ENCODE peak calls at places on chromosomes 13 and 19, in five cellular contexts. One of them, this sample, is unnamed.

GRCh38 chr13:63731896-63732295 is 2316.2 kb upstream of the PCDH20 start:
- DNase-seq in D721Med: no peak
- DNase-seq in GM20000: no peak
- DNase-seq in astrocyte: no peak
- DNase-seq in psoas muscle: no peak
- DNase-seq in this sample: no peak

GRCh38 chr19:55640043-55640576 is 692 bp upstream of the ZNF580 start:
- DNase-seq in D721Med: no peak
- DNase-seq in GM20000: peak; percentile 73
- DNase-seq in astrocyte: peak; percentile 61
- DNase-seq in psoas muscle: peak; percentile 78
- DNase-seq in this sample: peak; percentile 60

GRCh38 chr13:80116107-80116506 is 224.8 kb downstream of the SPRY2 start:
- DNase-seq in psoas muscle: no peak
- DNase-seq in D721Med: no peak
- DNase-seq in GM20000: no peak
- DNase-seq in astrocyte: peak; percentile 82
- DNase-seq in this sample: no peak

GRCh38 chr13:106205871-106206270 is 329.6 kb downstream of the EFNB2 start:
- DNase-seq in psoas muscle: no peak
- DNase-seq in GM20000: no peak
- DNase-seq in D721Med: no peak
- DNase-seq in astrocyte: no peak
- DNase-seq in this sample: no peak

GRCh38 chr13:23866420-23867026 is 22.7 kb downstream of the MIPEP start:
- DNase-seq in D721Med: no peak
- DNase-seq in GM20000: no peak
- DNase-seq in psoas muscle: no peak
- DNase-seq in astrocyte: peak; percentile 8
- DNase-seq in this sample: no peak

GRCh38 chr19:38267780-38268430 is 3.5 kb downstream of the SPINT2 start:
- DNase-seq in GM20000: no peak
- DNase-seq in astrocyte: no peak
- DNase-seq in psoas muscle: no peak
- DNase-seq in D721Med: no peak
- DNase-seq in this sample: no peak

GRCh38 chr19:21328402-21328801 is 808 bp downstream of the ZNF708 start:
- DNase-seq in D721Med: no peak
- DNase-seq in astrocyte: no peak
- DNase-seq in psoas muscle: no peak
- DNase-seq in GM20000: peak; percentile 5
- DNase-seq in this sample: peak; percentile 6

GRCh38 chr13:94233831-94234230 is 245.7 kb downstream of the DCT start:
- DNase-seq in GM20000: no peak
- DNase-seq in psoas muscle: no peak
- DNase-seq in astrocyte: no peak
- DNase-seq in D721Med: no peak
- DNase-seq in this sample: no peak

GRCh38 chr19:42123765-42124164 is 8.5 kb downstream of the POU2F2 start:
- DNase-seq in astrocyte: no peak
- DNase-seq in D721Med: no peak
- DNase-seq in psoas muscle: no peak
- DNase-seq in GM20000: no peak
- DNase-seq in this sample: no peak

GRCh38 chr13:53782400-53783030 is 753.9 kb downstream of the OLFM4 start:
- DNase-seq in GM20000: peak; percentile 25
- DNase-seq in D721Med: peak; percentile 24
- DNase-seq in astrocyte: peak; percentile 18
- DNase-seq in psoas muscle: no peak
- DNase-seq in this sample: peak; percentile 30

GRCh38 chr19:44515907-44516306 is 13.6 kb downstream of the CEACAM20 start:
- DNase-seq in psoas muscle: no peak
- DNase-seq in astrocyte: no peak
- DNase-seq in GM20000: no peak
- DNase-seq in D721Med: no peak
- DNase-seq in this sample: no peak

GRCh38 chr19:6059996-6060599 is 50.2 kb downstream of the RFX2 start:
- DNase-seq in astrocyte: no peak
- DNase-seq in GM20000: no peak
- DNase-seq in D721Med: no peak
- DNase-seq in psoas muscle: no peak
- DNase-seq in this sample: no peak

GRCh38 chr19:12345197-12345596 is 11.8 kb upstream of the ZNF563 start:
- DNase-seq in astrocyte: no peak
- DNase-seq in psoas muscle: no peak
- DNase-seq in GM20000: no peak
- DNase-seq in D721Med: no peak
- DNase-seq in this sample: no peak

GRCh38 chr19:41533691-41534090 is 42.3 kb upstream of the CEACAM21 start:
- DNase-seq in D721Med: no peak
- DNase-seq in astrocyte: no peak
- DNase-seq in psoas muscle: no peak
- DNase-seq in GM20000: no peak
- DNase-seq in this sample: no peak

GRCh38 chr13:19055611-19056010 is 126.0 kb downstream of the TUBA3C start:
- DNase-seq in psoas muscle: no peak
- DNase-seq in GM20000: no peak
- DNase-seq in D721Med: no peak
- DNase-seq in astrocyte: no peak
- DNase-seq in this sample: no peak

GRCh38 chr13:24624801-24625231 is 55.4 kb upstream of the ATP12A start:
- DNase-seq in astrocyte: no peak
- DNase-seq in D721Med: no peak
- DNase-seq in GM20000: no peak
- DNase-seq in psoas muscle: no peak
- DNase-seq in this sample: no peak

GRCh38 chr13:44305845-44306244 is 67.8 kb upstream of the SERP2 start:
- DNase-seq in astrocyte: peak; percentile 78
- DNase-seq in D721Med: no peak
- DNase-seq in psoas muscle: no peak
- DNase-seq in GM20000: no peak
- DNase-seq in this sample: no peak

GRCh38 chr19:12834976-12835757 is 788 bp upstream of the RTBDN start:
- DNase-seq in D721Med: peak; percentile 70
- DNase-seq in psoas muscle: no peak
- DNase-seq in astrocyte: no peak
- DNase-seq in GM20000: peak; percentile 64
- DNase-seq in this sample: no peak

GRCh38 chr13:23321534-23322241 is 111.8 kb downstream of the SACS start:
- DNase-seq in GM20000: peak; percentile 65
- DNase-seq in astrocyte: peak; percentile 97
- DNase-seq in D721Med: no peak
- DNase-seq in psoas muscle: peak; percentile 77
- DNase-seq in this sample: peak; percentile 68

GRCh38 chr13:90184355-90184754 is 1163.1 kb upstream of the MIR17HG start:
- DNase-seq in astrocyte: no peak
- DNase-seq in D721Med: no peak
- DNase-seq in psoas muscle: no peak
- DNase-seq in GM20000: no peak
- DNase-seq in this sample: no peak

GRCh38 chr13:112959206-112959605 is 9.8 kb upstream of the MCF2L start:
- DNase-seq in GM20000: no peak
- DNase-seq in psoas muscle: no peak
- DNase-seq in D721Med: no peak
- DNase-seq in astrocyte: no peak
- DNase-seq in this sample: no peak

GRCh38 chr13:82147526-82147925 is 1734.7 kb downstream of the SLITRK1 start:
- DNase-seq in psoas muscle: no peak
- DNase-seq in D721Med: no peak
- DNase-seq in GM20000: no peak
- DNase-seq in astrocyte: no peak
- DNase-seq in this sample: no peak

GRCh38 chr13:34294483-34295129 is 476.7 kb downstream of the RFC3 start:
- DNase-seq in psoas muscle: no peak
- DNase-seq in GM20000: no peak
- DNase-seq in astrocyte: peak; percentile 27
- DNase-seq in D721Med: no peak
- DNase-seq in this sample: no peak

GRCh38 chr19:867301-867793 is 7.9 kb downstream of the CFD start:
- DNase-seq in psoas muscle: no peak
- DNase-seq in D721Med: no peak
- DNase-seq in astrocyte: no peak
- DNase-seq in GM20000: no peak
- DNase-seq in this sample: no peak

GRCh38 chr19:48752511-48753365 is at the start of gene FUT1:
- DNase-seq in astrocyte: no peak
- DNase-seq in D721Med: peak; percentile 74
- DNase-seq in GM20000: peak; percentile 54
- DNase-seq in psoas muscle: peak; percentile 69
- DNase-seq in this sample: no peak

GRCh38 chr13:99196466-99197256 is 4.0 kb upstream of the UBAC2 start:
- DNase-seq in GM20000: no peak
- DNase-seq in D721Med: no peak
- DNase-seq in astrocyte: no peak
- DNase-seq in psoas muscle: no peak
- DNase-seq in this sample: no peak

GRCh38 chr19:18576383-18576782 is 4.7 kb downstream of the UBA52 start:
- DNase-seq in psoas muscle: no peak
- DNase-seq in GM20000: no peak
- DNase-seq in D721Med: no peak
- DNase-seq in astrocyte: no peak
- DNase-seq in this sample: no peak

GRCh38 chr13:46893221-46893620 is 3.6 kb downstream of the HTR2A start:
- DNase-seq in D721Med: no peak
- DNase-seq in astrocyte: no peak
- DNase-seq in GM20000: no peak
- DNase-seq in psoas muscle: no peak
- DNase-seq in this sample: no peak

GRCh38 chr19:51141181-51141580 is 920 bp upstream of the SIGLEC7 start:
- DNase-seq in psoas muscle: no peak
- DNase-seq in GM20000: no peak
- DNase-seq in D721Med: no peak
- DNase-seq in astrocyte: no peak
- DNase-seq in this sample: no peak

GRCh38 chr13:30110301-30111070 is 196.9 kb downstream of the KATNAL1 start:
- DNase-seq in astrocyte: no peak
- DNase-seq in D721Med: no peak
- DNase-seq in GM20000: no peak
- DNase-seq in psoas muscle: no peak
- DNase-seq in this sample: no peak

GRCh38 chr19:55117063-55117635 is 288 bp downstream of the PPP1R12C start:
- DNase-seq in psoas muscle: peak; percentile 52
- DNase-seq in GM20000: no peak
- DNase-seq in D721Med: no peak
- DNase-seq in astrocyte: no peak
- DNase-seq in this sample: no peak

GRCh38 chr19:10155834-10156233 is 36.1 kb upstream of the EIF3G start:
- DNase-seq in GM20000: no peak
- DNase-seq in psoas muscle: no peak
- DNase-seq in astrocyte: no peak
- DNase-seq in D721Med: no peak
- DNase-seq in this sample: no peak

GRCh38 chr19:46579286-46579944 is 21.7 kb upstream of the CALM3 start:
- DNase-seq in GM20000: peak; percentile 27
- DNase-seq in D721Med: peak; percentile 66
- DNase-seq in astrocyte: no peak
- DNase-seq in psoas muscle: no peak
- DNase-seq in this sample: no peak

GRCh38 chr13:75482070-75482819 is at the start of gene TBC1D4:
- DNase-seq in D721Med: no peak
- DNase-seq in psoas muscle: peak; percentile 84
- DNase-seq in GM20000: peak; percentile 87
- DNase-seq in astrocyte: peak; percentile 82
- DNase-seq in this sample: peak; percentile 82

DNA sequence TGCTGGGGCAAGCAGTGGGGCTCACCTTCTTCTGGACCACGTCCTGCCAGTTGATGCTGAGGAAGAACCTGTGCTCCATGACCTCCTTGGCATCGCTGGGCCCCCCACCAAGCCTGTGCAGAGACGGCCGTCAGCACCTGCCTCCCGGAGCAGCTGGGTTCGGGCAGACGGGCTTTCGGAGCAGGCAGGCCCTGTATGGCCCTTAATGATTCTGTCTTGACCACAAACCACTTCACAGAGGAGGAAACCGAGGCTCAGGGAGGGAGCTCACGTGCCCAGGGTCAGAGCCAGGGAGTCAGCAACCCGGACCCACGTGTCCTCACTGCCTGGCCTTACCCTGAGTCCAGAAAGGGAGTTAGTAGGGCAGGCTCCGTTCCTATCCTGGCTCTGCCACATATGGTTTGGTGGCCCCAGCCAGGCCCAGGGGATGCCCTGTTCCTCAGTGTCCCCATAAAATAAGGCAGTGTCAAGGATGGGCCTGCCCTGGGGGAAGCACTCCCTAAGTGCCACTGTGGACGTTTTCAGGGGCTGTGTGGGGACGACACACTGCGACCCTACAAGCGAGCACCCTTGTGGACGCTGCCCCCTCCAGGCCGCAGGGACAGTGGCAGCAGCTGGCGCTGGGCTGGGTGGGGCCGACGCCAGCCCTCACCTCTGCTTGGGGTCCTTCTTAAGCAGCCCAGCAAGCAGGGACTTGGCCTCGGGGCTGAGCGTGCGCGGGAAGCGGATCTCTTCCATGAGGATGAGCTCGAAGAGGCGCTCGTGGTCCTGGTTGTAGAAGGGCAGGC is 8.9 kb upstream of the CCNP start:
- DNase-seq in GM20000: no peak
- DNase-seq in psoas muscle: no peak
- DNase-seq in astrocyte: no peak
- DNase-seq in D721Med: no peak
- DNase-seq in this sample: no peak
- TF ChIP-seq CTCF in GM20000: no peak
- TF ChIP-seq CTCF in psoas muscle: no peak
- TF ChIP-seq CTCF in astrocyte: no peak
- TF ChIP-seq CTCF in D721Med: no peak
- TF ChIP-seq CTCF in this sample: peak; percentile 4

GRCh38 chr13:38872693-38873092 is 117.9 kb downstream of the STOML3 start:
- DNase-seq in D721Med: peak; percentile 23
- DNase-seq in GM20000: peak; percentile 26
- DNase-seq in psoas muscle: peak; percentile 25
- DNase-seq in astrocyte: peak; percentile 25
- DNase-seq in this sample: peak; percentile 31
- TF ChIP-seq CTCF in D721Med: peak; percentile 55
- TF ChIP-seq CTCF in GM20000: peak; percentile 19
- TF ChIP-seq CTCF in psoas muscle: peak; percentile 44
- TF ChIP-seq CTCF in astrocyte: peak; percentile 57
- TF ChIP-seq CTCF in this sample: peak; percentile 69

GRCh38 chr13:21825186-21825585 is 154.3 kb downstream of the FGF9 start:
- DNase-seq in GM20000: no peak
- DNase-seq in psoas muscle: no peak
- DNase-seq in D721Med: no peak
- DNase-seq in astrocyte: no peak
- DNase-seq in this sample: no peak
- TF ChIP-seq CTCF in GM20000: no peak
- TF ChIP-seq CTCF in psoas muscle: no peak
- TF ChIP-seq CTCF in D721Med: no peak
- TF ChIP-seq CTCF in astrocyte: no peak
- TF ChIP-seq CTCF in this sample: no peak

GRCh38 chr13:45700971-45701900 is 884 bp upstream of the CBY2 start:
- DNase-seq in psoas muscle: no peak
- DNase-seq in astrocyte: no peak
- DNase-seq in D721Med: no peak
- DNase-seq in GM20000: peak; percentile 51
- DNase-seq in this sample: peak; percentile 29
- TF ChIP-seq CTCF in psoas muscle: no peak
- TF ChIP-seq CTCF in astrocyte: no peak
- TF ChIP-seq CTCF in D721Med: no peak
- TF ChIP-seq CTCF in GM20000: no peak
- TF ChIP-seq CTCF in this sample: peak; percentile 59